ENCODE peak calls at places on chromosomes 3 and 15, in nine cellular contexts. P is activated T-cell treated with anti-CD3 and anti-CD28 coated beads for 1 hour; H is fibroblast of pulmonary artery; R is CD4-positive, alpha-beta memory T cell; U is epithelial cell of prostate; Y is NCI-H1092; Z is activated effector memory CD4-positive, alpha-beta T cell treated with anti-CD3 and anti-CD28 coated beads, Interleukin-2, amount 50 U/mL, for 16 hours; O is NCI-H1436; C is ascending aorta. L is an unnamed sample.
A peak's percentile ranks its signal among the peaks of the same experiment; 100 is the strongest.

GRCh38 chr15:93359780-93360161 is 270.8 kb upstream of the RGMA start:
- DNase-seq in P (no peak), H (no peak), R (no peak), U (no peak), Y (no peak), Z (no peak), O (no peak), C (no peak), L (no peak)

GRCh38 chr15:51688863-51689262 is 7.6 kb downstream of the SCG3 start:
- DNase-seq in P (no peak), H (peak; percentile 8), R (no peak), U (no peak), Y (no peak), Z (no peak), O (no peak), C (no peak), L (no peak)

GRCh38 chr3:141127344-141128125 is 76.4 kb downstream of the SPSB4 start:
- DNase-seq in P (no peak), H (no peak), R (no peak), U (no peak), Y (no peak), Z (no peak), O (no peak), C (no peak), L (no peak)

GRCh38 chr3:196274585-196274984 is 12.9 kb downstream of the PCYT1A start:
- DNase-seq in P (peak; percentile 12), H (no peak), R (peak; percentile 79), U (no peak), Y (no peak), Z (peak; percentile 82), O (no peak), C (no peak), L (peak; percentile 25)

GRCh38 chr3:15932348-15933300 is 134.8 kb upstream of the ANKRD28 start:
- DNase-seq in P (no peak), H (no peak), R (no peak), U (no peak), Y (no peak), Z (no peak), O (no peak), C (no peak), L (no peak)

GRCh38 chr3:71513081-71513480 is 70.4 kb downstream of the FOXP1 start:
- DNase-seq in P (no peak), H (no peak), R (no peak), U (no peak), Y (no peak), Z (no peak), O (no peak), C (no peak), L (no peak)

GRCh38 chr3:184558726-184559125 is 2.9 kb upstream of the EPHB3 start:
- DNase-seq in P (no peak), H (no peak), R (no peak), U (no peak), Y (no peak), Z (no peak), O (no peak), C (no peak), L (no peak)

GRCh38 chr3:13333236-13333897 is 86.8 kb downstream of the NUP210 start:
- DNase-seq in P (no peak), H (no peak), R (no peak), U (no peak), Y (no peak), Z (no peak), O (no peak), C (no peak), L (no peak)

GRCh38 chr3:126529585-126530170 is 5.7 kb downstream of the CHST13 start:
- DNase-seq in P (no peak), H (no peak), R (no peak), U (no peak), Y (no peak), Z (no peak), O (no peak), C (no peak), L (no peak)

GRCh38 chr3:47367631-47368030 is 13.2 kb upstream of the PTPN23 start:
- DNase-seq in P (no peak), H (no peak), R (no peak), U (no peak), Y (no peak), Z (peak; percentile 17), O (no peak), C (no peak), L (no peak)

GRCh38 chr3:191352014-191352413 is 21.7 kb upstream of the UTS2B start:
- DNase-seq in P (no peak), H (no peak), R (no peak), U (no peak), Y (no peak), Z (no peak), O (no peak), C (no peak), L (no peak)

GRCh38 chr3:194072097-194072428 is 63.9 kb upstream of the HES1 start:
- DNase-seq in P (no peak), H (no peak), R (no peak), U (no peak), Y (no peak), Z (no peak), O (no peak), C (no peak), L (no peak)

GRCh38 chr15:33234019-33234418 is 39.5 kb upstream of the FMN1 start:
- DNase-seq in P (no peak), H (peak; percentile 54), R (no peak), U (no peak), Y (peak; percentile 8), Z (no peak), O (no peak), C (no peak), L (no peak)

GRCh38 chr15:34282384-34282783 is 55.2 kb downstream of the SLC12A6 start:
- DNase-seq in P (no peak), H (no peak), R (no peak), U (no peak), Y (no peak), Z (no peak), O (no peak), C (no peak), L (no peak)

GRCh38 chr15:63198752-63199250 is 9.4 kb downstream of the RAB8B start:
- DNase-seq in P (no peak), H (peak; percentile 84), R (no peak), U (no peak), Y (no peak), Z (no peak), O (no peak), C (no peak), L (no peak)

GRCh38 chr15:89114974-89115373 is 26.7 kb downstream of the ABHD2 start:
- DNase-seq in P (no peak), H (peak; percentile 81), R (no peak), U (no peak), Y (peak; percentile 53), Z (no peak), O (peak; percentile 39), C (no peak), L (no peak)

GRCh38 chr3:126986001-126986400 is 3.1 kb downstream of the PLXNA1 start:
- DNase-seq in P (no peak), H (peak; percentile 30), R (no peak), U (no peak), Y (no peak), Z (no peak), O (peak; percentile 33), C (no peak), L (no peak)

GRCh38 chr15:92304239-92304975 is 89.3 kb upstream of the ST8SIA2 start:
- DNase-seq in P (no peak), H (no peak), R (no peak), U (no peak), Y (no peak), Z (no peak), O (no peak), C (no peak), L (no peak)

GRCh38 chr3:8506611-8507061 is 5.0 kb downstream of the LMCD1 start:
- DNase-seq in P (no peak), H (no peak), R (no peak), U (no peak), Y (no peak), Z (no peak), O (no peak), C (no peak), L (no peak)

GRCh38 chr3:41195970-41196369 is 3.3 kb upstream of the CTNNB1 start:
- DNase-seq in P (no peak), H (no peak), R (no peak), U (no peak), Y (no peak), Z (no peak), O (no peak), C (no peak), L (no peak)

GRCh38 chr3:102536479-102536878 is 101.7 kb downstream of the ZPLD1 start:
- DNase-seq in P (no peak), H (peak; percentile 63), R (peak; percentile 19), U (no peak), Y (no peak), Z (no peak), O (peak; percentile 46), C (no peak), L (no peak)

GRCh38 chr3:45985532-45986302 is 9.9 kb downstream of the FYCO1 start:
- DNase-seq in P (no peak), H (no peak), R (no peak), U (no peak), Y (no peak), Z (no peak), O (no peak), C (no peak), L (no peak)

GRCh38 chr15:89101302-89102191 is 13.3 kb downstream of the ABHD2 start:
- DNase-seq in P (no peak), H (peak; percentile 98), R (no peak), U (peak; percentile 94), Y (no peak), Z (no peak), O (no peak), C (peak; percentile 96), L (no peak)

L was measured in T-helper 9 cell.